ENCODE peak calls at places on chromosomes 5 and 9, in four cellular contexts. One of them, this sample, is unnamed.

GRCh38 chr5:123598028-123598689 is 86.2 kb downstream of the CSNK1G3 start:
- DNase-seq in Peyer's patch: no peak
- DNase-seq in spleen: no peak
- DNase-seq in upper lobe of left lung: no peak
- DNase-seq in this sample: no peak

GRCh38 chr9:120393386-120394057 is 186.4 kb downstream of the CDK5RAP2 start:
- DNase-seq in spleen: no peak
- DNase-seq in upper lobe of left lung: no peak
- DNase-seq in Peyer's patch: no peak
- DNase-seq in this sample: no peak

GRCh38 chr5:18797241-18797640 is 1163.0 kb downstream of the TAF11L14 start:
- DNase-seq in upper lobe of left lung: no peak
- DNase-seq in Peyer's patch: no peak
- DNase-seq in spleen: no peak
- DNase-seq in this sample: no peak

GRCh38 chr5:139494832-139495231 is 12.3 kb upstream of the STING1 start:
- DNase-seq in upper lobe of left lung: no peak
- DNase-seq in Peyer's patch: no peak
- DNase-seq in spleen: no peak
- DNase-seq in this sample: no peak

GRCh38 chr9:93809204-93809940 is 145.8 kb downstream of the BARX1 start:
- DNase-seq in spleen: peak
- DNase-seq in upper lobe of left lung: no peak
- DNase-seq in Peyer's patch: peak
- DNase-seq in this sample: peak

GRCh38 chr9:70921126-70921525 is 200.3 kb downstream of the TRPM3 start:
- DNase-seq in Peyer's patch: no peak
- DNase-seq in spleen: no peak
- DNase-seq in upper lobe of left lung: no peak
- DNase-seq in this sample: no peak

GRCh38 chr9:31776471-31776870 is 608.0 kb upstream of the ACO1 start:
- DNase-seq in spleen: no peak
- DNase-seq in Peyer's patch: no peak
- DNase-seq in upper lobe of left lung: no peak
- DNase-seq in this sample: no peak

GRCh38 chr5:132251220-132251725 is 6.2 kb upstream of the PDLIM4 start:
- DNase-seq in spleen: peak
- DNase-seq in Peyer's patch: no peak
- DNase-seq in upper lobe of left lung: no peak
- DNase-seq in this sample: no peak

GRCh38 chr5:136036991-136037705 is 8.4 kb downstream of the TGFBI start:
- DNase-seq in upper lobe of left lung: no peak
- DNase-seq in spleen: peak
- DNase-seq in Peyer's patch: no peak
- DNase-seq in this sample: no peak

GRCh38 chr5:123223906-123224305 is 134.9 kb downstream of the PRDM6 start:
- DNase-seq in upper lobe of left lung: no peak
- DNase-seq in spleen: no peak
- DNase-seq in Peyer's patch: no peak
- DNase-seq in this sample: no peak

GRCh38 chr9:14515049-14515448 is 178.2 kb downstream of the ZDHHC21 start:
- DNase-seq in Peyer's patch: no peak
- DNase-seq in upper lobe of left lung: no peak
- DNase-seq in spleen: no peak
- DNase-seq in this sample: no peak

GRCh38 chr5:94777163-94777885 is 158.9 kb downstream of the SLF1 start:
- DNase-seq in upper lobe of left lung: no peak
- DNase-seq in spleen: no peak
- DNase-seq in Peyer's patch: no peak
- DNase-seq in this sample: no peak

GRCh38 chr5:6321078-6321477 is 57.3 kb downstream of the MED10 start:
- DNase-seq in Peyer's patch: no peak
- DNase-seq in upper lobe of left lung: no peak
- DNase-seq in spleen: no peak
- DNase-seq in this sample: no peak

GRCh38 chr5:143801251-143801650 is 10.7 kb upstream of the HMHB1 start:
- DNase-seq in Peyer's patch: no peak
- DNase-seq in upper lobe of left lung: no peak
- DNase-seq in spleen: no peak
- DNase-seq in this sample: no peak

GRCh38 chr5:157602505-157602904 is 26.9 kb upstream of the ADAM19 start:
- DNase-seq in spleen: no peak
- DNase-seq in upper lobe of left lung: no peak
- DNase-seq in Peyer's patch: no peak
- DNase-seq in this sample: no peak

GRCh38 chr9:35718726-35719511 is 13.1 kb downstream of the TLN1 start:
- DNase-seq in Peyer's patch: no peak
- DNase-seq in spleen: peak
- DNase-seq in upper lobe of left lung: peak
- DNase-seq in this sample: no peak

GRCh38 chr9:81574399-81574798 is 114.9 kb downstream of the TLE1 start:
- DNase-seq in spleen: no peak
- DNase-seq in upper lobe of left lung: no peak
- DNase-seq in Peyer's patch: no peak
- DNase-seq in this sample: no peak

GRCh38 chr5:25399878-25400480 is 755.2 kb upstream of the CDH10 start:
- DNase-seq in upper lobe of left lung: no peak
- DNase-seq in Peyer's patch: no peak
- DNase-seq in spleen: no peak
- DNase-seq in this sample: no peak

GRCh38 chr5:171351674-171352073 is 36.0 kb upstream of the NPM1 start:
- DNase-seq in upper lobe of left lung: no peak
- DNase-seq in spleen: no peak
- DNase-seq in Peyer's patch: no peak
- DNase-seq in this sample: no peak

GRCh38 chr5:155530046-155530445 is 516.5 kb downstream of the KIF4B start:
- DNase-seq in upper lobe of left lung: no peak
- DNase-seq in spleen: no peak
- DNase-seq in Peyer's patch: no peak
- DNase-seq in this sample: no peak

GRCh38 chr5:80967500-80968181 is 7.5 kb downstream of the RASGRF2 start:
- DNase-seq in Peyer's patch: no peak
- DNase-seq in upper lobe of left lung: no peak
- DNase-seq in spleen: no peak
- DNase-seq in this sample: no peak

GRCh38 chr5:54713923-54714581 is 196.5 kb downstream of the SNX18 start:
- DNase-seq in Peyer's patch: no peak
- DNase-seq in upper lobe of left lung: no peak
- DNase-seq in spleen: no peak
- DNase-seq in this sample: no peak

GRCh38 chr5:171832775-171833174 is 47.2 kb downstream of the SMIM23 start:
- DNase-seq in spleen: no peak
- DNase-seq in Peyer's patch: no peak
- DNase-seq in upper lobe of left lung: no peak
- DNase-seq in this sample: no peak

GRCh38 chr9:85522459-85523092 is 219.2 kb downstream of the AGTPBP1 start:
- DNase-seq in spleen: peak
- DNase-seq in Peyer's patch: no peak
- DNase-seq in upper lobe of left lung: peak
- DNase-seq in this sample: peak

GRCh38 chr5:113336975-113337374 is 97.8 kb downstream of the TSSK1B start:
- DNase-seq in spleen: no peak
- DNase-seq in upper lobe of left lung: no peak
- DNase-seq in Peyer's patch: no peak
- DNase-seq in this sample: peak

GRCh38 chr9:114552716-114553115 is 34.9 kb upstream of the ATP6V1G1 start:
- DNase-seq in upper lobe of left lung: no peak
- DNase-seq in Peyer's patch: no peak
- DNase-seq in spleen: no peak
- DNase-seq in this sample: no peak

GRCh38 chr9:37575511-37575914 is 667 bp downstream of the FBXO10 start:
- DNase-seq in Peyer's patch: no peak
- DNase-seq in spleen: no peak
- DNase-seq in upper lobe of left lung: no peak
- DNase-seq in this sample: peak

GRCh38 chr5:134149571-134150303 is 27.0 kb downstream of the SKP1 start:
- DNase-seq in Peyer's patch: no peak
- DNase-seq in spleen: peak
- DNase-seq in upper lobe of left lung: no peak
- DNase-seq in this sample: no peak

GRCh38 chr9:125970340-125970739 is 223.2 kb downstream of the PBX3 start:
- DNase-seq in Peyer's patch: no peak
- DNase-seq in spleen: no peak
- DNase-seq in upper lobe of left lung: no peak
- DNase-seq in this sample: no peak

GRCh38 chr9:119667163-119667562 is 297.9 kb upstream of the BRINP1 start:
- DNase-seq in spleen: no peak
- DNase-seq in Peyer's patch: no peak
- DNase-seq in upper lobe of left lung: no peak
- DNase-seq in this sample: no peak

GRCh38 chr5:177179431-177179830 is 45.9 kb downstream of the NSD1 start:
- DNase-seq in spleen: no peak
- DNase-seq in upper lobe of left lung: no peak
- DNase-seq in Peyer's patch: no peak
- DNase-seq in this sample: no peak

GRCh38 chr5:170439246-170439943 is 50.2 kb upstream of the KCNMB1 start:
- DNase-seq in Peyer's patch: no peak
- DNase-seq in spleen: no peak
- DNase-seq in upper lobe of left lung: peak
- DNase-seq in this sample: no peak

GRCh38 chr5:72829707-72830106 is 13.2 kb downstream of the TNPO1 start:
- DNase-seq in spleen: no peak
- DNase-seq in Peyer's patch: no peak
- DNase-seq in upper lobe of left lung: no peak
- DNase-seq in this sample: no peak

DNA sequence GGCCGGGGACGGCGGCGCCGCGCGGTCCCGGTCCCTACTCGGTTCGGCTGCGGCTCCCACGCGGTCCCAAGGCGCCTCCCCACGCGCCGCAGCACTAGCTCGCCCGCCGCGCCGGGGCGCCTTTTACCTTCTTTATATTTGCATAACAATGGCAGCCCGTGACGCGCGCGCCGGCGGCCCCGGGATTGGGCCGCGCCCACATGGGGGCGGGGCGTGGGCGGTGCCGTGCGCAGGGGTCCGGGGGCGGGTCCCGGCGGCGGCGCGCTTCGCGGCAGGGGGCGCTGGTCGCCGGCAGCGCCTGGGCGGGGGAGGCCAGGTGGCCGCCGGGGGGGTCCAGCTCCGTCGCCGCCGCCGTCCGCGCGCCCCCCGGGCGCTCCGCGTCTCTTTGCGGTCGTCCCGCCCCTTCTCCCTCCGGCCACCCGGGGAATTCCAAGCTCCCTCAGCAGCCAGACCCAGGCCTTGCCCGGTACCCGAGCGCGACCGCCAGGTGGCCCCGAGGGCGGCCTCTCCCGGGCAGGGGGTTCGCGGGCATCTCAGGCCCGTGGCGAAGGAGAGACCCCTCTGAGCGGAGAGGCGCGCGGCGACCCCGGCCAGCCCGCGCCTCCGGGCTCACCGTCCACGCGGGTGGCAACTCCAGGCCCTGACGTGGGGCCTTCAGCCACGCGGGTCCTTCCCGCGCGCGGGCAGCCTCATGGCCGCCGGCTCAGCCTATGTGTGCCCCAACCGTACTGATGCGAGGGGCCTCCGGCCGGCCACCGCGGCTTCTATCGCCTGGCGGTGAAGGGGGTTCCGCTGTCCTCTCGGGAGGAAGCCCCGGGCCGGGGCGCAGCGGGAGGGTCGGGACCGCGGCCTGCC is at the start of gene NRARP:
- DNase-seq in Peyer's patch: peak
- DNase-seq in upper lobe of left lung: peak
- DNase-seq in spleen: peak
- DNase-seq in this sample: peak
- TF ChIP-seq CTCF in Peyer's patch: peak
- TF ChIP-seq CTCF in upper lobe of left lung: peak
- TF ChIP-seq CTCF in spleen: peak
- TF ChIP-seq CTCF in this sample: peak

DNA sequence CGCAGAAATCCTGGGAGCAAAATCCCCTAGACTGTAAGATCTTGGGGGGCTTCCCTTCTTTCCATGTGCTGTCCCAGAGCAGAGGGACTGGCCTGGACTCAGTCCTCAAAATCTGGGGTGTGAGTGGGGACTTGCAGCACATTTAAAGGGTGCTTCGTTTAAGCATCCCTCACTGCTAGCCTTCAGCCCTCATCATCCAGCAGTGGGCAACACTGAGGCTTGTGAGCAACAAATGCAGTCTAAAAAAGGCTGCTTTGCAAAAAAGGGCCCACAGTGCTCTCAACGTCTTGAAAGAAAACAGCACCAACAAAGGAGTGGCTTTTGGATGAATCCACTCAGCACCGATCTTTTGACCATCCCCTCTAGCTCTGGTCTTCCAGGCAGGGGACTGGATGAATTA is 128.3 kb upstream of the TBC1D2 start:
- DNase-seq in Peyer's patch: no peak
- DNase-seq in spleen: no peak
- DNase-seq in upper lobe of left lung: no peak
- DNase-seq in this sample: no peak
- TF ChIP-seq CTCF in Peyer's patch: no peak
- TF ChIP-seq CTCF in spleen: no peak
- TF ChIP-seq CTCF in upper lobe of left lung: no peak
- TF ChIP-seq CTCF in this sample: no peak

GRCh38 chr5:142167458-142167857 is 58.9 kb downstream of the NDFIP1 start:
- DNase-seq in spleen: no peak
- DNase-seq in upper lobe of left lung: no peak
- DNase-seq in Peyer's patch: no peak
- DNase-seq in this sample: no peak
- TF ChIP-seq CTCF in spleen: no peak
- TF ChIP-seq CTCF in upper lobe of left lung: no peak
- TF ChIP-seq CTCF in Peyer's patch: no peak
- TF ChIP-seq CTCF in this sample: no peak

GRCh38 chr5:178232124-178232919 is at the start of gene PHYKPL:
- DNase-seq in upper lobe of left lung: peak
- DNase-seq in Peyer's patch: peak
- DNase-seq in spleen: peak
- DNase-seq in this sample: peak
- TF ChIP-seq CTCF in upper lobe of left lung: no peak
- TF ChIP-seq CTCF in Peyer's patch: peak
- TF ChIP-seq CTCF in spleen: no peak
- TF ChIP-seq CTCF in this sample: no peak

DNA sequence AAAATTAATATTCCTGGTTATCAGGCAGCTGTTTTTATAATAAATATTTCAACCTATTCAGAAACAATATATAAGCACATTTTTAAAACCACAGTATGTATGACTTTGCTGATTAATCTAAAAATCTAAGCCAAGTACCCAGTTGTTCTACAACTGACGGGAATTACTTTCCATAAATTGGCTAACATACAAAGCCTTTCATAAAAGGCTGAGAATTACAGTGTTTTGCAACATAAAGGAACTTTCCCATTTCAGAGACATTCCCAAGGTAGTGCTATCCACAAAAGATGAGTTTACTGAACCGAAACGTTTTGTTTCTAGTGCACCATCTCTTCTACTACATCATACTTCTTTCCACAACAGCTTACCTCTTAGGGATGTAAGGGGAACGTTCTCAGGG is 7.2 kb downstream of the RNF145 start:
- DNase-seq in upper lobe of left lung: no peak
- DNase-seq in spleen: no peak
- DNase-seq in Peyer's patch: no peak
- DNase-seq in this sample: no peak
- TF ChIP-seq CTCF in upper lobe of left lung: no peak
- TF ChIP-seq CTCF in spleen: no peak
- TF ChIP-seq CTCF in Peyer's patch: no peak
- TF ChIP-seq CTCF in this sample: no peak